ENCODE peak calls at places on chromosome 16, in eight cellular contexts. P, J, T, U, X, L, H and K are unnamed samples.

GRCh38 chr16:2827831-2828520 is 2.1 kb upstream of the ZG16B start:
- DNase-seq in X (no peak), H (no peak), P (peak), J (no peak), U (no peak), T (no peak), L (no peak), K (no peak)

GRCh38 chr16:27582883-27583282 is 32.9 kb downstream of the KATNIP start:
- DNase-seq in J (no peak), H (no peak), T (no peak), X (no peak), U (no peak), L (no peak), P (no peak), K (no peak)

GRCh38 chr16:15881794-15882379 is 6.5 kb downstream of the CEP20 start:
- DNase-seq in U (no peak), P (no peak), T (no peak), L (no peak), H (no peak), X (no peak), J (no peak), K (no peak)

GRCh38 chr16:28501258-28502232 is 5.1 kb downstream of the IL27 start:
- DNase-seq in J (no peak), L (no peak), P (no peak), H (no peak), U (no peak), T (no peak), X (no peak), K (no peak)

GRCh38 chr16:65312071-65312470 is 190.2 kb upstream of the CDH11 start:
- DNase-seq in H (no peak), L (no peak), T (no peak), P (no peak), J (no peak), U (peak), X (peak), K (no peak)

GRCh38 chr16:4897328-4897727 is 39.6 kb downstream of the PPL start:
- DNase-seq in J (no peak), U (no peak), T (no peak), L (no peak), H (no peak), P (no peak), X (no peak), K (no peak)

GRCh38 chr16:876523-877241 is 76.1 kb upstream of the GNG13 start:
- DNase-seq in P (no peak), U (no peak), L (no peak), J (no peak), H (no peak), X (no peak), T (no peak), K (no peak)

GRCh38 chr16:61654962-61655361 is 381.3 kb downstream of the CDH8 start:
- DNase-seq in H (no peak), P (no peak), T (no peak), L (no peak), X (peak), U (no peak), J (peak), K (no peak)

GRCh38 chr16:21523411-21524067 is 75.8 kb upstream of the METTL9 start:
- DNase-seq in T (no peak), P (no peak), L (no peak), H (no peak), J (no peak), X (no peak), U (no peak), K (no peak)

GRCh38 chr16:89574681-89575246 is 794 bp upstream of the CPNE7 start:
- DNase-seq in T (no peak), L (no peak), H (peak), P (peak), J (no peak), U (peak), X (peak), K (peak)

GRCh38 chr16:50539822-50540710 is 8.1 kb upstream of the NKD1 start:
- DNase-seq in U (no peak), L (no peak), T (no peak), H (no peak), J (peak), X (no peak), P (no peak), K (no peak)

GRCh38 chr16:14307623-14308356 is 236.7 kb downstream of the MRTFB start:
- DNase-seq in X (peak), U (no peak), P (no peak), J (no peak), H (no peak), T (no peak), L (no peak), K (no peak)

GRCh38 chr16:17802566-17802965 is 331.8 kb upstream of the XYLT1 start:
- DNase-seq in P (no peak), J (no peak), H (no peak), T (no peak), U (peak), X (no peak), L (no peak), K (no peak)

GRCh38 chr16:65057184-65057583 is 64.7 kb downstream of the CDH11 start:
- DNase-seq in U (no peak), L (no peak), H (no peak), J (no peak), X (no peak), T (no peak), P (no peak), K (no peak)

GRCh38 chr16:7313170-7313569 is 19.5 kb upstream of the RBFOX1 start:
- DNase-seq in H (no peak), T (no peak), U (no peak), J (no peak), P (no peak), L (no peak), X (no peak), K (no peak)

GRCh38 chr16:54342966-54343365 is 56.4 kb upstream of the IRX3 start:
- DNase-seq in X (peak), H (no peak), L (no peak), P (no peak), T (no peak), U (no peak), J (no peak), K (no peak)

GRCh38 chr16:88854306-88855111 is 2.2 kb downstream of the GALNS start:
- DNase-seq in L (no peak), T (no peak), U (no peak), P (no peak), H (peak), J (no peak), X (no peak), K (no peak)

GRCh38 chr16:3129137-3130131 is 5.4 kb upstream of the ZNF213 start:
- DNase-seq in P (peak), H (peak), J (peak), X (peak), T (no peak), L (peak), U (peak), K (peak)

GRCh38 chr16:4257646-4258556 is 14.9 kb downstream of the TFAP4 start:
- DNase-seq in J (no peak), T (no peak), P (peak), L (no peak), H (no peak), U (no peak), X (peak), K (no peak)

GRCh38 chr16:86834451-86835035 is 256.2 kb downstream of the FOXL1 start:
- DNase-seq in T (no peak), J (no peak), L (peak), P (no peak), H (no peak), U (peak), X (peak), K (no peak)

GRCh38 chr16:87201052-87201451 is 116.1 kb downstream of the C16orf95 start:
- DNase-seq in P (no peak), U (peak), J (no peak), H (no peak), X (peak), T (no peak), L (peak), K (no peak)

GRCh38 chr16:28219283-28219682 is 7.5 kb upstream of the XPO6 start:
- DNase-seq in H (no peak), U (no peak), T (no peak), P (no peak), X (no peak), J (no peak), L (no peak), K (no peak)

GRCh38 chr16:72172105-72173034 is at the start of gene PMFBP1:
- DNase-seq in H (peak), U (peak), P (no peak), J (peak), L (peak), T (no peak), X (peak), K (no peak)

GRCh38 chr16:82045471-82046178 is 10.6 kb downstream of the HSD17B2 start:
- DNase-seq in T (no peak), L (no peak), P (no peak), J (no peak), X (no peak), U (no peak), H (no peak), K (no peak)

GRCh38 chr16:3317315-3317999 is 12.2 kb downstream of the ZNF75A start:
- DNase-seq in X (peak), U (peak), H (peak), L (no peak), J (no peak), P (no peak), T (no peak), K (no peak)

GRCh38 chr16:78607465-78607864 is 508.0 kb downstream of the WWOX start:
- DNase-seq in X (no peak), H (no peak), J (no peak), L (no peak), T (no peak), U (peak), P (no peak), K (no peak)

GRCh38 chr16:2340564-2341455 is at the start of gene ABCA3:
- DNase-seq in T (peak), P (peak), H (peak), U (peak), J (peak), X (peak), L (peak), K (peak)

GRCh38 chr16:84545114-84545737 is 40.8 kb upstream of the MEAK7 start:
- DNase-seq in P (no peak), U (no peak), T (no peak), L (no peak), X (no peak), J (no peak), H (no peak), K (no peak)